ENCODE peak calls at places on chromosomes 2 and 18, in seven cellular contexts. Y is cerebellar cortex; G is stimulated activated CD4-positive, alpha-beta T cell treated with anti-CD3 and anti-CD28 coated beads, Interleukin-12 subunit alpha, Interleukin-12 subunit beta, amount 100 ng/mL, for 24 hours; W is IMR-90; I is fibroblast of lung; M is NAMALWA; V is midbrain. C is an unnamed sample.

GRCh38 chr18:55494899-55495298 is 93.1 kb downstream of the TCF4 start:
- DNase-seq in Y (no peak), G (no peak), W (peak; percentile 81), I (peak; percentile 91), M (no peak), V (no peak), C (no peak)

GRCh38 chr2:143139835-143140393 is 10.7 kb downstream of the ARHGAP15 start:
- DNase-seq in Y (no peak), G (no peak), W (no peak), I (no peak), M (no peak), V (no peak), C (no peak)

GRCh38 chr2:151315381-151315903 is 26.0 kb upstream of the NMI start:
- DNase-seq in Y (no peak), G (no peak), W (peak; percentile 22), I (peak; percentile 25), M (no peak), V (peak; percentile 24), C (no peak)

GRCh38 chr18:10571537-10571936 is 45.7 kb downstream of the NAPG start:
- DNase-seq in Y (no peak), G (no peak), W (no peak), I (no peak), M (no peak), V (no peak), C (no peak)

GRCh38 chr2:219116776-219117646 is 43.6 kb downstream of the NHEJ1 start:
- DNase-seq in Y (no peak), G (no peak), W (no peak), I (no peak), M (no peak), V (no peak), C (no peak)

GRCh38 chr18:37270046-37270665 is 295.4 kb downstream of the CELF4 start:
- DNase-seq in Y (no peak), G (no peak), W (peak; percentile 52), I (peak; percentile 49), M (peak; percentile 30), V (peak; percentile 57), C (no peak)

GRCh38 chr18:21834301-21834660 is 93.7 kb downstream of the MIB1 start:
- DNase-seq in Y (no peak), G (no peak), W (peak; percentile 27), I (no peak), M (no peak), V (no peak), C (no peak)

GRCh38 chr18:57755473-57756067 is 47.5 kb downstream of the ATP8B1 start:
- DNase-seq in Y (no peak), G (no peak), W (no peak), I (no peak), M (no peak), V (no peak), C (no peak)

C was measured in activated naive CD4-positive, alpha-beta T cell treated with anti-CD3 and anti-CD28 coated beads, Interleukin-2, amount 50 U/mL, for 72 hours.